ENCODE peak calls at places on chromosome 19, in four cellular contexts. C is psoas muscle, W is lung, Z is Karpas-422. H is an unnamed sample. For H3K27me3, the result is how much of the 10 kb centered on the place peaks cover.

GRCh38 chr19:3276341-3276799 is 51.9 kb downstream of the CELF5 start:
- DNase-seq in C (no peak), Z (no peak), W (peak), H (no peak)

GRCh38 chr19:52889076-52889475 is 8.4 kb downstream of the ZNF320 start:
- DNase-seq in C (no peak), Z (no peak), W (no peak), H (no peak)

GRCh38 chr19:58350001-58350801 is 3.1 kb downstream of the A1BG start:
- DNase-seq in C (no peak), Z (no peak), W (no peak), H (no peak)

GRCh38 chr19:35292986-35293732 is 1.2 kb downstream of the MAG start:
- DNase-seq in Z (no peak), W (no peak), C (no peak), H (no peak)

GRCh38 chr19:36139120-36139472 is 770 bp upstream of the CAPNS1 start:
- DNase-seq in W (no peak), Z (no peak), C (no peak), H (no peak)

GRCh38 chr19:50835103-50835784 is 1.9 kb upstream of the KLK15 start:
- DNase-seq in Z (no peak), W (no peak), C (no peak), H (no peak)

GRCh38 chr19:8367327-8368001 is 3.5 kb downstream of the ANGPTL4 start:
- DNase-seq in W (peak), C (peak), Z (no peak), H (peak)

GRCh38 chr19:53612762-53613526 is 18.9 kb upstream of the DPRX start:
- DNase-seq in W (no peak), Z (no peak), C (no peak), H (no peak)

GRCh38 chr19:788821-789472 is 8.3 kb upstream of the PTBP1 start:
- DNase-seq in C (peak), W (no peak), Z (no peak), H (no peak)

GRCh38 chr19:15072930-15073647 is 8.9 kb upstream of the OR1I1 start:
- DNase-seq in W (no peak), C (no peak), Z (no peak), H (no peak)

GRCh38 chr19:2112516-2113320 is 16.0 kb downstream of the IZUMO4 start:
- DNase-seq in C (no peak), W (no peak), Z (no peak), H (no peak)

GRCh38 chr19:407501-408440 is 1.2 kb downstream of the C2CD4C start:
- DNase-seq in Z (no peak), W (no peak), C (peak), H (no peak)

GRCh38 chr19:2048959-2049740 is 1.9 kb downstream of the MKNK2 start:
- DNase-seq in C (peak), W (no peak), Z (peak), H (no peak)

GRCh38 chr19:51693819-51694218 is 689 bp downstream of the SPACA6 start:
- DNase-seq in W (no peak), Z (no peak), C (no peak), H (no peak)

GRCh38 chr19:3367572-3368440 is 1.4 kb downstream of the NFIC start:
- DNase-seq in Z (no peak), C (peak), W (no peak), H (peak)

GRCh38 chr19:52237771-52238400 is 31.5 kb upstream of the ZNF766 start:
- DNase-seq in C (peak), W (peak), Z (peak), H (peak)

GRCh38 chr19:290539-291521 is at the start of gene PLPP2:
- DNase-seq in Z (no peak), W (peak), C (peak), H (peak)

GRCh38 chr19:12997967-12998940 is 3.0 kb downstream of the NFIX start:
- DNase-seq in Z (no peak), W (no peak), C (peak), H (no peak)
- H3K27me3 ChIP-seq in Z (under half), W (under half), C (under half), H (under half)

DNA sequence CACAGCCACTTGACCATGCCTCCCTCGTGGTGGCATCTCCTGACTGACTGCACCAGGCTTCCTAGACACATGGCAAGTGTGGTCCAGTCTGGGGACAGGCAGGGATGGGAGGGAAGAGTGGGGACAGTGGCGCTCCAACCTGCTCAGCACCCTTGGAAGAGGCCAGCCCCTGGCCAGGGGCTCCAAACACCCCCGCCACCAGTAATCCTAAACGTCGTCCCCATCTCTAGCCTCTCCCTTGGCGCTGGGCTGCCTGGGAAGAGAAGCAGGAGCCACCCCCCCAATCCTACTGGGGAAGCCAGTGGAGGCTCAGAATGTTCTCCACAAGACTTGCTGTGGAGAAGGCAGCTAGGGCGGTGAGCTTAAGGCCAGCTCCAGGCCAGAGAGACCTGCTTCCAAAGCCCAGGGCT is 2.7 kb downstream of the RPL36 start:
- DNase-seq in Z (no peak), W (no peak), C (no peak), H (no peak)
- H3K4me3 ChIP-seq in Z (peak), W (no peak), C (no peak), H (no peak)

DNA sequence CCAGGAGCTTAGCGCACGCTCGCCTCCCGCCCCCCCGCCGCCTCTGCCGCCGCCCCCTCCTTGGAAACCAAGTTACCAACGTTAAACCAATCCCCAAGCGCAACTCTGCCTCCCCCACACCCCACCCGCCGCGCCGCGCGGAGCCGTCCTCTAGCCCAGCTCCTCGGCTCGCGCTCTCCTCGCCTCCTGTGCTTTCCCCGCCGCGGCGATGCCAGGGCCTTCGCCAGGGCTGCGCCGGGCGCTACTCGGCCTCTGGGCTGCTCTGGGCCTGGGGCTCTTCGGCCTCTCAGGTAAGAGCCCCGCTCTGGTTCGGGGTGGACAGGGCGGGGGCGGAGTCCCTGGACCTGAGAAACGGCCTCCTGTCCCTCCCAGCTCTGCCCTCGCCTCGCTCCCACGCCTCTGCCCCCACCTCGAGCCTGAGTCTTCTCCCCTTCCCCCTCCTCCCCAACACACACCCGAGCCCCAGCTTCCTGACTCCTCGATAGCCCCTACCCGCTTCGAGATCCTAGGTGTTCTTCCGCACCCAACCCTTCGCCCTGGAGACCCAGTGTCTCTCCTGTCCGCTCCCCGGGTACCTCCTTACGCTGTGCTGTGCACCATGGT is at the start of gene ICAM5:
- DNase-seq in C (no peak), Z (peak), W (no peak), H (no peak)
- H3K27me3 ChIP-seq in C (under half), Z (under half), W (under half), H (under half)

GRCh38 chr19:45140144-45140503 is 20.7 kb downstream of the NKPD1 start:
- DNase-seq in Z (no peak), W (no peak), C (no peak), H (no peak)

GRCh38 chr19:45142728-45143115 is 18.1 kb downstream of the NKPD1 start:
- DNase-seq in W (no peak), Z (no peak), C (no peak), H (no peak)

GRCh38 chr19:45140533-45140932 is 20.2 kb downstream of the NKPD1 start:
- DNase-seq in C (no peak), W (no peak), Z (no peak), H (no peak)

GRCh38 chr19:45142016-45142727 is 18.6 kb downstream of the NKPD1 start:
- DNase-seq in C (no peak), W (no peak), Z (no peak), H (no peak)

DNA sequence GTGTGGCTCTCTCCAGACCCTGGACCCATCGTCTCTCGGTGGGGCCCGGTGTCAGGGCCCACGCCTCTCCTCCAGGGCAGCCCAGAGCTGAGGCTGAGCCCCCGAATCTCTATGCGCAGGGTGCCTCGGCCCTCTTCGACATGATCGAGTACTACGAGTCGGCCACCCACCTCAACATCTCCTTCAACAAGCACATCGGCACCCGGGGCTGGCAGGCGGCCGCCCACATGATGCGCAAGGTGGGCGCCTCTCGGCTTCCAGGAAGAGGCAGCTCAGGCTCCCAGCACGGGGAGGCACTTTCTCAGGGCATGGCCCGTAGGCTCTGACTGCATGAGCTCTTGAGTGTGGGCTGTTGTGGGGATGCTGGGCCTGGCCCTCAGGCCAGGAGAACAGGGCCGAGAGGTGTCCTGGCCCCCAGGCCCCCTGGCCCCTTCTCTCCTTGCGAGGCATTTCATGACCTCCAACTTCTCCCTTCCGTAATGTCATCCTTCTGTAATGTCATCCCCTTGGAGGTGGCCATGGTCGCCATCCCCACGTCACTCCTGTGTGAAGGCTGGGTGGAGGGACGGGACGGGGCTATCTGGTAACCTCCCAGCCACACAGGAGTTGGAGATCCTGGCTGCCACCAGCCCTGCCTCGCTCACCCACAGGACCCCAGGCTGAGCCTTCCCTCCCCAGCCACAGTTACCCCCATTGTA is 19.4 kb downstream of the NKPD1 start:
- DNase-seq in W (no peak), Z (no peak), C (no peak), H (no peak)
- H3K4me3 ChIP-seq in W (no peak), Z (no peak), C (no peak), H (no peak)

GRCh38 chr19:4662020-4662695 is 8.0 kb downstream of the MYDGF start:
- DNase-seq in C (no peak), W (no peak), Z (no peak), H (no peak)

GRCh38 chr19:4660993-4661392 is 9.1 kb downstream of the MYDGF start:
- DNase-seq in W (no peak), Z (no peak), C (no peak), H (no peak)

GRCh38 chr19:4660181-4660791 is 9.9 kb downstream of the MYDGF start:
- DNase-seq in C (no peak), W (no peak), Z (peak), H (no peak)

GRCh38 chr19:4662812-4663211 is 7.3 kb downstream of the MYDGF start:
- DNase-seq in C (no peak), Z (no peak), W (no peak), H (no peak)

DNA sequence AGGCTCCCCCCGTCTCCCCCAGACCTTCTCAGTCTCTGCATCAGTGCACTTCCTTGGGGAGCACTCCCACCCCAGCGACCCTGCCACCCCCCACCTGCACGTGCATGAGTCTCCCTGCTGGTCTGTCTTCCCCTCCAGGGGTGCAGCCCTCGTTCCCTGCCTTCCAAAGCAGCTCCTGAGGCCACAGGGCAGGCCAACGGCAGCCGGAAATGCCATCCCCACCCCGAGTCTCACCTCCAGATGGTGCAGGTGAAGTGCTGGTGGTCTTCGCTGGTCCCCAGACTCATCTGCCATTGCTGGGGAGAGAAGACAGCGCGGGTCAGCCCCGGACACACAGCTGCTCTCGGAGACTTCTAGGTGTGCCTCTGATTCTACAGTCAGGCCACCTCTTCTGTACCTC is 5.5 kb downstream of the MYDGF start:
- DNase-seq in W (no peak), Z (no peak), C (no peak), H (no peak)
- H3K27me3 ChIP-seq in W (under half), Z (under half), C (under half), H (under half)

DNA sequence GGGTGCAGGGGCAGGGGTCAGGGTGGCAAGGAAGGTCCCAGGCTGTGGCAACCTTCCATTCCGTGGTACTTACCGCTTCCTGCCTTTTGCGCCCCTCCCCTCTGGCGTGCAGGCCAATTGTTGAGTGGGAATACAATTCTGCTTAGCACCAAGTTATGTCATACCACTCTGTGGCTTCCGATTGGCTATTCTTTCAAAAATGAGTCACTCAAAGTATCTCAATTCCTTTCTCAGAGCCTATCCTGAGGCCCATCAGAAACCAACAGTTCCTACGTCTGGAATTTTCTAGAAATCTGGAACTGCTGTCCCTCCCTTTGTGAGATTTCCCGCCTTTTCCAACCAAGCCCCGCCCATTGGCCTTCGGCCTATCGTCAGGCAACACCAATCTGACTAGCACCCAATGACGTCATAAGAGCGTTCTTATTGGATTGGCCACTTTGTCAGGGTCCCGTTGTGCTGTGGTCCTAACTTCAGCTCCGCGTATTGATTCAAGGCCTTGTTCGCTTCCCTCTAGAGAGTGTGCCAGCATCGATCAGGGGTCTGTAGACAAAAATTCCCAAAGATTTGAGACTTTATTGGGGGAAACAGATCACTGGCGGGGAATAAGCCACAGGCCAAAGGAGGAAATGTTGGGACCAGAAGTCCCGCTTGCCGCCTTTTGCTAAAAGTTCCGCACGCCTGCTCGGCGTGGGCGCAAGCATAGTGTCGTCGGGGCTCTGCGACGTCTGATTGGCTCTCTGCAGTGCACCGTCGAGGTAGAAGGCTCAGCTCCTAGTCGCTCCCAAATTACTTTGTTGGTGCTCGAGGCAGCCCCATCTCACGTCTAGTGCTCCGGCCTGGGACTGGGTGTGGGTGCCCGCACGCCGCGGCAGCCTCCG is 11.7 kb downstream of the NTN5 start:
- DNase-seq in C (peak), Z (peak), W (peak), H (peak)
- H3K4me3 ChIP-seq in C (no peak), Z (peak), W (no peak), H (no peak)

GRCh38 chr19:55082023-55082851 is 6.6 kb downstream of the EPS8L1 start:
- DNase-seq in Z (peak), W (no peak), C (no peak), H (no peak)
- H3K27me3 ChIP-seq in Z (under half), W (under half), C (under half), H (under half)

DNA sequence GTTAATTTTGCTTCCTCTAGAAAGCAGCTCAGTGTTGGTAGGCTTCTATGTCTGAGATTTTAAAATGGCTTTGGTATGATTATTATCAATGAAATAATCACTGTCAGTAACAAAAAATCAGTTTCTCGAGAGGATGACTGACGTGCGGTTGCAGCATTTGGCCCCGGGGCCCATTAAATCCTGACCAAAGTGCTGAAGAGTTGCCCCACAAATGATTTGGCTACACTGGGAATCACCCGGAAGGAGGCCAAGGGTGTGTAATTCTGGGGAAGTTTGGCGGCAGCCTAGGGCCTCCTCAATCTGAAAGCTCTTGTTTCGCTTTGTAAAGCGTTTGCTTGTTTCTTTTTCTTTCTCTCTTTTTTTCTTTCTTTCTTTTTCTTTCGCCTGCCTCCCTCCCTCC is 32.5 kb upstream of the URI1 start:
- DNase-seq in W (no peak), Z (no peak), C (no peak), H (no peak)
- H3K4me3 ChIP-seq in W (no peak), Z (no peak), C (no peak), H (no peak)

H was measured in uterus.